ENCODE peak calls at places on chromosomes 7 and 10, in nine cellular contexts. I, E, N, B, R, D, G, Q and U are unnamed samples.

GRCh38 chr10:29998142-29998808 is 61.1 kb downstream of the JCAD start:
- DNase-seq in R (peak; percentile 85), I (peak; percentile 75), E (peak; percentile 76), D (peak; percentile 79), B (peak; percentile 83), G (peak; percentile 73), Q (peak; percentile 80), N (peak; percentile 87), U (peak; percentile 77)

GRCh38 chr7:100694196-100694745 is at the start of gene GIGYF1:
- DNase-seq in Q (no peak), B (peak; percentile 36), G (peak; percentile 81), I (peak; percentile 88), R (peak; percentile 86), N (peak; percentile 89), E (peak; percentile 72), D (peak; percentile 86), U (peak; percentile 75)

GRCh38 chr7:67267914-67268313 is 271.3 kb downstream of the TYW1 start:
- DNase-seq in I (no peak), G (no peak), N (no peak), D (no peak), Q (no peak), B (no peak), E (no peak), R (peak; percentile 0), U (no peak)

GRCh38 chr7:11212080-11212711 is 238.5 kb downstream of the PHF14 start:
- DNase-seq in Q (peak; percentile 39), E (peak; percentile 60), R (peak; percentile 80), B (peak; percentile 71), G (no peak), D (no peak), I (no peak), N (peak; percentile 86), U (peak; percentile 36)

GRCh38 chr7:24733414-24734060 is 23.7 kb downstream of the GSDME start:
- DNase-seq in R (no peak), D (no peak), G (no peak), Q (no peak), I (no peak), E (no peak), N (no peak), B (no peak), U (no peak)

GRCh38 chr7:118185163-118185860 is 1.3 kb downstream of the LSM8 start:
- DNase-seq in N (no peak), R (no peak), B (no peak), Q (no peak), I (no peak), E (no peak), G (no peak), D (no peak), U (no peak)

GRCh38 chr10:71985542-71986250 is 21.5 kb downstream of the CHST3 start:
- DNase-seq in R (no peak), I (peak; percentile 53), D (peak; percentile 46), B (no peak), G (no peak), Q (no peak), E (no peak), N (no peak), U (no peak)

GRCh38 chr7:98249106-98249505 is 2.9 kb downstream of the TECPR1 start:
- DNase-seq in E (no peak), D (no peak), G (no peak), B (peak; percentile 6), N (no peak), R (no peak), Q (no peak), I (no peak), U (no peak)

GRCh38 chr10:74058658-74059057 is 60.7 kb downstream of the VCL start:
- DNase-seq in I (no peak), N (peak; percentile 59), Q (no peak), D (no peak), R (peak; percentile 52), G (no peak), E (no peak), B (peak; percentile 77), U (no peak)

DNA sequence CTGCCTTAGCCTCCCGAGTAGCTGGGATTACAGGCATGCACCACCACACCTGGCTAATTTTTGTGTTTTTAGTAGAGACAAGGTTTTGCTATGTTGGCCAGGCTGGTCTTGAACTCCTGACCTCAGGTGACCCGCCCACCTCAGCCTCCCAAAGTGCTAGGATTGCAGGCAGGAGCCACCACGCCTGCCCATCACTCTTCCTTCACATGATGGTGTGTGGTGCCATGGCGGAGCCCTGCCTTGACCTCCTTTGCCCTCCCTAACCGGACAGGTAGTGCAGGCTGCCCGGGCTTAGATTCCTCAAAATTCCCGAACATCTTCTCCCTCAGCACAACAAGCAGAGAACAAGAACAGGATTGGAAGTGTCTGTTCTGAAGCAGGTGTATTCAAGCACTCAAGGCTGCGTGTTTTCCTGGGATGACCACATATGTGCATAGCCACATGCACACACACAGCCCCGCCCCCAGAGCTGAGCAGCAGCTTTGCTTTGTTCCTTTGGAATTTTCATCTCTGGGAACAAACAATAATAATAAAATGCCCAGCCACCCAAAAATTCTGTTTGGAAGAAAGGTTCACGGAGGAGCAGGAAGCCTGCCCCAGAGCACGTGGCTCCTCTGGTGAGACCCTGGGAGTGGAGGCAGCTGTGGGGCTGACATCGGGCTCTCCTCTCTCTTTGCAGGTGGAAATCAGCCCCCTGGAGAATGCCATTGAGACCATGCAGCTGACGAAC is 131.3 kb upstream of the NPS start:
- DNase-seq in E (no peak), Q (no peak), I (no peak), R (no peak), G (no peak), D (peak; percentile 85), N (no peak), B (no peak), U (no peak)
- H3K27ac ChIP-seq in E (no peak overlapping the region), Q (no peak overlapping the region), I (no peak overlapping the region), R (no peak overlapping the region), G (no peak overlapping the region), D (peak overlapping the region; percentile 70), N (no peak overlapping the region), B (no peak overlapping the region), U (no peak overlapping the region)

DNA sequence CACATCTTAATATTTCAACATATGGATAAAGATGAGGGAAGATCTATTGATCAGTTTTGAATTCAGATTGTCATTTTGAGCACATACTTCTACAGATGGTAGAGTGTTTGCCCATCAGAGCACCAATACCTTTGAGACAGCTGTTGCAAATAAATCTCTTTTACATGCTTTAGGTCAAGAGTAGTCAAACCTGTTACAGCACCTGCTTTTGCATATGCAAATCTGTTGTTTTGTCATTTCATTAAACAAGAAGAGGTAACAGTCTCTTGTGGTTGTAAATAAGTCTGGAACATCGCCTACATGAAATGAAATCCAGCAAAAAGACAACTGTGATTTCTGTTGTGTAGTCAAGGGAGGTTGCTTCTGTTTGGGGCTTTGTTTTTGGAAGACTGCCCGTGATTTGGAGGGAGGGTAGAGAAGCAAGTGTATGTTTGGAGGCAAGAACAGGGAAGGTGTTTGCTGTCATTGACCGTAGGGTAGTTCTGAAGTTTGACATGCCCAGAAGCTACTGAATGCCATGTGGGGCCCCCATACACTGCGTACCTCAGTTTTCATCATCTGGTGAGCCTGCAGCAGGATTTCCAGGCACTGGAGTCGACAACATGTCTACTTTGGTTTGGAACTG is 233.6 kb upstream of the PPP1R3A start:
- DNase-seq in I (no peak), N (no peak), G (no peak), Q (no peak), D (no peak), B (no peak), R (no peak), E (no peak), U (no peak)
- H3K4me3 ChIP-seq in I (no peak overlapping the region), N (no peak overlapping the region), G (no peak overlapping the region), Q (no peak overlapping the region), D (no peak overlapping the region), B (no peak overlapping the region), R (no peak overlapping the region), E (no peak overlapping the region), U (no peak overlapping the region)

DNA sequence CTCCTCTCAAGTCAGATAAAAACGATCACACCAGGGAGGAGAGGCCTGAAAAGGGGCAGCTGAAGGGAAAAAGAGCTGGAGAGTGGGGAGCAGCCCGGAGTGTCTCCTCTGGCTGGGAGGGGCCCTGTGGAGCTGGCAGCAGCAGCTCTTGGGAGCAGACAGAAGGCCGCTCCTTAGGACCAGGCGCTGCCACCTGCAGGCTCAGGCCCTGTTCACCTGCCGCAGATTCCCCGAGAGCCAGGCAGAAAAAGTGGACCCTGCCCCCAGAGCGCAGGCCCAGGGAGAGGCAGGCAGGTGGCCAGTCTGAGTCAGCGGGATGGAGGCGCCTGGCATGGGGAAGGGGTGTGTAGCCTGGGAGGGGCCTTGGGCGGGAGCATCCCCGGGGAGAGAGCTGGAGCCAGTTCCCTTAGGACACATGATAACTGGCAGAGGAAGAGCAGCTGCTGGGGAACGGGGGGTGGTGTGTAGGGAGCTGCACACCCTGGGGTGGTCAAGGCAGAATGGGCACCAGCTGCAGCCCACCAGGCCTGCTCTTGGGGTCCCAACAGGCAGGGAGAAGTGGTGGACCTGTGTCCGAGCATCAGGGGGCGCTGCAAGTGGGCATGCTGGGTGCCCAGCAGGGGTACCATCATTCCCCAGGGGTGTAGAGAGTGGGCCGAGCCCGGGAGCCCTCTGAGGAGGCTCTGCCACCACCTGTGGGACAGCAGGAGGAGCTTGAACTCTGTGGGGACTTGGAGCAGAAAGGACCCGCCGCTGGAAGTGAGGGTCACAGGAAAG is 177.2 kb upstream of the RHEB start:
- DNase-seq in D (no peak), Q (no peak), G (peak; percentile 16), N (peak; percentile 91), I (no peak), E (peak; percentile 81), R (peak; percentile 70), B (peak; percentile 70), U (no peak)
- TF ChIP-seq CTCF in D (no peak), Q (peak; percentile 46), G (no peak), N (peak; percentile 22), I (no peak), E (no peak), R (no peak), B (peak; percentile 20), U (no peak)

GRCh38 chr10:22622242-22622806 is 92.1 kb downstream of the PIP4K2A start:
- DNase-seq in Q (no peak), N (no peak), B (no peak), D (no peak), I (no peak), E (no peak), R (no peak), G (no peak), U (no peak)

GRCh38 chr10:22623624-22624263 is 90.6 kb downstream of the PIP4K2A start:
- DNase-seq in E (no peak), D (no peak), B (no peak), G (no peak), Q (no peak), N (no peak), R (no peak), I (no peak), U (no peak)

GRCh38 chr10:22625511-22626288 is 88.7 kb downstream of the PIP4K2A start:
- DNase-seq in R (no peak), Q (no peak), B (no peak), I (no peak), N (no peak), D (no peak), G (no peak), E (no peak), U (no peak)

GRCh38 chr10:22626784-22627183 is 87.6 kb downstream of the PIP4K2A start:
- DNase-seq in N (no peak), E (no peak), D (no peak), B (peak; percentile 40), G (no peak), R (no peak), Q (no peak), I (no peak), U (no peak)

DNA sequence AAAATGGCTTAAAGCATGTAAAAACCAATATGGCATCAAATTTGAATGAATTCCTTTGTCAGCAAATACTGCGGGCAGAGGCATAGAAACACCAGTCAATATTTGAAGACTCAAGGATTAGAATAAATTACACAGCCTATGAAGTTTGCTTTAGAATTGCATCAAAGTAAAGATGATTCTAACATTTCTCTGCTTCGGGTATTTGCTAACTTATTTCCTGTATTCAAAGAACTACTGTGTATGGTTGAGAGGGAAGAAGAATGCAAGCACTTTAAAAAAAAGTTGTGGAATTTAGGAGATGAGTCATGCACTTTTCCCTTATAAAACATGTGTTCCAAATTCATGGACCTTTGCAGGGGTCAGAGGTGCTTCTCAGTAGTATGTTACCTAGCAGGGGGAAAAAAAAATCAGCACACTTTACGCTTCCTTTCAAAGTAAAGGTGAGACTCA is 90.1 kb downstream of the PIP4K2A start:
- DNase-seq in B (peak; percentile 89), N (peak; percentile 21), E (no peak), D (no peak), G (no peak), R (no peak), I (no peak), Q (peak; percentile 50), U (no peak)
- H3K27ac ChIP-seq in B (peak overlapping the region; percentile 72), N (peak overlapping the region; percentile 29), E (no peak overlapping the region), D (no peak overlapping the region), G (no peak overlapping the region), R (peak overlapping the region; percentile 58), I (peak overlapping the region; percentile 1), Q (peak overlapping the region; percentile 66), U (no peak overlapping the region)